ENCODE peak calls at places on chromosomes 11 and 22, in five cellular contexts. One of them, this sample, is unnamed.

GRCh38 chr11:122172352-122173073 is 56.5 kb upstream of the BLID start:
- DNase-seq in tibial nerve: no peak
- DNase-seq in A549: no peak
- DNase-seq in cardiac muscle cell: no peak
- DNase-seq in IMR-90: peak; percentile 70
- DNase-seq in this sample: no peak

GRCh38 chr11:88433546-88434230 is 96.2 kb upstream of the CTSC start:
- DNase-seq in tibial nerve: no peak
- DNase-seq in A549: no peak
- DNase-seq in cardiac muscle cell: no peak
- DNase-seq in IMR-90: no peak
- DNase-seq in this sample: no peak

GRCh38 chr11:131537729-131538128 is 167.3 kb downstream of the NTM start:
- DNase-seq in tibial nerve: no peak
- DNase-seq in A549: no peak
- DNase-seq in cardiac muscle cell: no peak
- DNase-seq in IMR-90: no peak
- DNase-seq in this sample: no peak

GRCh38 chr11:130441726-130442125 is 6.7 kb upstream of the ADAMTS15 start:
- DNase-seq in tibial nerve: no peak
- DNase-seq in A549: no peak
- DNase-seq in cardiac muscle cell: no peak
- DNase-seq in IMR-90: peak; percentile 28
- DNase-seq in this sample: no peak

GRCh38 chr11:117449111-117449693 is 121.5 kb downstream of the CEP164 start:
- DNase-seq in tibial nerve: no peak
- DNase-seq in A549: no peak
- DNase-seq in cardiac muscle cell: no peak
- DNase-seq in IMR-90: no peak
- DNase-seq in this sample: peak; percentile 12

GRCh38 chr11:64361659-64362058 is 2.7 kb downstream of the RPS6KA4 start:
- DNase-seq in tibial nerve: no peak
- DNase-seq in A549: no peak
- DNase-seq in cardiac muscle cell: no peak
- DNase-seq in IMR-90: no peak
- DNase-seq in this sample: no peak

GRCh38 chr22:46674367-46674781 is 54.2 kb downstream of the GRAMD4 start:
- DNase-seq in tibial nerve: no peak
- DNase-seq in A549: no peak
- DNase-seq in cardiac muscle cell: no peak
- DNase-seq in IMR-90: no peak
- DNase-seq in this sample: no peak

GRCh38 chr11:81004576-81004975 is 1563.7 kb upstream of the TENM4 start:
- DNase-seq in tibial nerve: no peak
- DNase-seq in A549: no peak
- DNase-seq in cardiac muscle cell: no peak
- DNase-seq in IMR-90: no peak
- DNase-seq in this sample: no peak

GRCh38 chr11:69382131-69383128 is 88.5 kb downstream of the MYEOV start:
- DNase-seq in tibial nerve: peak; percentile 15
- DNase-seq in A549: no peak
- DNase-seq in cardiac muscle cell: peak; percentile 43
- DNase-seq in IMR-90: no peak
- DNase-seq in this sample: peak; percentile 80

GRCh38 chr22:32801436-32802290 is at the start of gene TIMP3:
- DNase-seq in tibial nerve: peak; percentile 92
- DNase-seq in A549: no peak
- DNase-seq in cardiac muscle cell: peak; percentile 88
- DNase-seq in IMR-90: peak; percentile 82
- DNase-seq in this sample: peak; percentile 84

GRCh38 chr11:43810929-43811596 is 69.6 kb upstream of the ALKBH3 start:
- DNase-seq in tibial nerve: no peak
- DNase-seq in A549: no peak
- DNase-seq in cardiac muscle cell: peak; percentile 37
- DNase-seq in IMR-90: no peak
- DNase-seq in this sample: no peak

GRCh38 chr22:17451251-17451765 is 82.0 kb downstream of the CECR2 start:
- DNase-seq in tibial nerve: no peak
- DNase-seq in A549: no peak
- DNase-seq in cardiac muscle cell: no peak
- DNase-seq in IMR-90: no peak
- DNase-seq in this sample: no peak

GRCh38 chr11:45881708-45882368 is 3.6 kb upstream of the MAPK8IP1 start:
- DNase-seq in tibial nerve: no peak
- DNase-seq in A549: no peak
- DNase-seq in cardiac muscle cell: peak; percentile 14
- DNase-seq in IMR-90: no peak
- DNase-seq in this sample: no peak

GRCh38 chr11:126317681-126318641 is 14.1 kb downstream of the DCPS start:
- DNase-seq in tibial nerve: peak; percentile 73
- DNase-seq in A549: no peak
- DNase-seq in cardiac muscle cell: peak; percentile 82
- DNase-seq in IMR-90: peak; percentile 83
- DNase-seq in this sample: peak; percentile 47

GRCh38 chr11:128204898-128205297 is 382.5 kb downstream of the ETS1 start:
- DNase-seq in tibial nerve: no peak
- DNase-seq in A549: no peak
- DNase-seq in cardiac muscle cell: no peak
- DNase-seq in IMR-90: no peak
- DNase-seq in this sample: no peak

GRCh38 chr11:19660076-19660475 is 52.6 kb upstream of the NAV2 start:
- DNase-seq in tibial nerve: no peak
- DNase-seq in A549: peak; percentile 72
- DNase-seq in cardiac muscle cell: no peak
- DNase-seq in IMR-90: peak; percentile 85
- DNase-seq in this sample: peak; percentile 83

GRCh38 chr11:125348704-125349635 is 147.1 kb downstream of the FEZ1 start:
- DNase-seq in tibial nerve: peak; percentile 45
- DNase-seq in A549: peak; percentile 38
- DNase-seq in cardiac muscle cell: peak; percentile 51
- DNase-seq in IMR-90: peak; percentile 19
- DNase-seq in this sample: peak; percentile 69

GRCh38 chr22:41535244-41535643 is 9.0 kb downstream of the POLR3H start:
- DNase-seq in tibial nerve: no peak
- DNase-seq in A549: peak; percentile 46
- DNase-seq in cardiac muscle cell: no peak
- DNase-seq in IMR-90: no peak
- DNase-seq in this sample: no peak

GRCh38 chr11:33160147-33160546 is 1.1 kb downstream of the CSTF3 start:
- DNase-seq in tibial nerve: no peak
- DNase-seq in A549: no peak
- DNase-seq in cardiac muscle cell: peak; percentile 63
- DNase-seq in IMR-90: peak; percentile 62
- DNase-seq in this sample: peak; percentile 47

GRCh38 chr11:115201121-115201792 is 303.0 kb downstream of the CADM1 start:
- DNase-seq in tibial nerve: no peak
- DNase-seq in A549: no peak
- DNase-seq in cardiac muscle cell: no peak
- DNase-seq in IMR-90: peak; percentile 89
- DNase-seq in this sample: no peak

GRCh38 chr11:126832387-126832786 is 168.2 kb downstream of the KIRREL3 start:
- DNase-seq in tibial nerve: no peak
- DNase-seq in A549: no peak
- DNase-seq in cardiac muscle cell: no peak
- DNase-seq in IMR-90: no peak
- DNase-seq in this sample: no peak

GRCh38 chr11:2699185-2699530 is 636 bp downstream of the KCNQ1OT1 start:
- DNase-seq in tibial nerve: peak; percentile 15
- DNase-seq in A549: peak; percentile 35
- DNase-seq in cardiac muscle cell: no peak
- DNase-seq in IMR-90: peak; percentile 9
- DNase-seq in this sample: peak; percentile 36

GRCh38 chr11:16771350-16772140 is 33.1 kb downstream of the C11orf58 start:
- DNase-seq in tibial nerve: no peak
- DNase-seq in A549: no peak
- DNase-seq in cardiac muscle cell: no peak
- DNase-seq in IMR-90: no peak
- DNase-seq in this sample: no peak

GRCh38 chr22:39859903-39860588 is 33.5 kb downstream of the ENTHD1 start:
- DNase-seq in tibial nerve: no peak
- DNase-seq in A549: no peak
- DNase-seq in cardiac muscle cell: no peak
- DNase-seq in IMR-90: no peak
- DNase-seq in this sample: no peak

GRCh38 chr22:29340566-29340965 is 25.1 kb upstream of the RASL10A start:
- DNase-seq in tibial nerve: no peak
- DNase-seq in A549: no peak
- DNase-seq in cardiac muscle cell: no peak
- DNase-seq in IMR-90: no peak
- DNase-seq in this sample: no peak

GRCh38 chr22:29336751-29337490 is 21.4 kb upstream of the RASL10A start:
- DNase-seq in tibial nerve: no peak
- DNase-seq in A549: no peak
- DNase-seq in cardiac muscle cell: no peak
- DNase-seq in IMR-90: no peak
- DNase-seq in this sample: no peak

GRCh38 chr22:29337631-29338284 is 22.3 kb upstream of the RASL10A start:
- DNase-seq in tibial nerve: no peak
- DNase-seq in A549: no peak
- DNase-seq in cardiac muscle cell: no peak
- DNase-seq in IMR-90: no peak
- DNase-seq in this sample: no peak

GRCh38 chr22:29339381-29340235 is 24.1 kb upstream of the RASL10A start:
- DNase-seq in tibial nerve: no peak
- DNase-seq in A549: no peak
- DNase-seq in cardiac muscle cell: no peak
- DNase-seq in IMR-90: no peak
- DNase-seq in this sample: no peak

DNA sequence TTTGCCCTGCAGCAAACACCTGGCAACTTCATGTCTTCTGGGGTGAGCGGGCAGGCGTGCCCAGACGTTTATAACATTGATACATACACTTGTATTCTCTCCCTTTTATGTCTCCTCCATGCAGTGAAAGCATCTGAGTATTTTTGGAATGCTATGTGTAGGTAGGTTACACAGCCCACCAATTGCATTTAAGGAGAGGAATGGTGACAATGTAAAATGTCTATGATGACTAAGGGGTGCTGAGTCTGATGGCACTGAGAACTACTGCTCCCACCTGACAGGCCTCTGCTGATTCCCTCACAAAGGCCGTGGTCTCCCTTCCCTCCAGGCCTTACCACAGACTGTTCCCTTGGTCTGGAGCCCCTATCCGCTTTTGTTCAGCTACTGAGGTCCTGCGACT is 22.9 kb upstream of the RASL10A start:
- DNase-seq in tibial nerve: no peak
- DNase-seq in A549: no peak
- DNase-seq in cardiac muscle cell: no peak
- DNase-seq in IMR-90: no peak
- DNase-seq in this sample: no peak
- H3K27ac ChIP-seq in tibial nerve: no peak overlapping the region
- H3K27ac ChIP-seq in A549: no peak overlapping the region
- H3K27ac ChIP-seq in cardiac muscle cell: no peak overlapping the region
- H3K27ac ChIP-seq in IMR-90: no peak overlapping the region
- H3K27ac ChIP-seq in this sample: no peak overlapping the region

GRCh38 chr22:45318558-45319318 is 9.0 kb downstream of the FAM118A start:
- DNase-seq in tibial nerve: no peak
- DNase-seq in A549: no peak
- DNase-seq in cardiac muscle cell: peak; percentile 66
- DNase-seq in IMR-90: peak; percentile 70
- DNase-seq in this sample: peak; percentile 70

GRCh38 chr22:45319319-45319675 is 9.6 kb downstream of the FAM118A start:
- DNase-seq in tibial nerve: no peak
- DNase-seq in A549: no peak
- DNase-seq in cardiac muscle cell: peak; percentile 74
- DNase-seq in IMR-90: peak; percentile 77
- DNase-seq in this sample: peak; percentile 74

GRCh38 chr22:45316796-45317526 is 7.2 kb downstream of the FAM118A start:
- DNase-seq in tibial nerve: no peak
- DNase-seq in A549: no peak
- DNase-seq in cardiac muscle cell: no peak
- DNase-seq in IMR-90: no peak
- DNase-seq in this sample: no peak

GRCh38 chr22:45318168-45318557 is 8.4 kb downstream of the FAM118A start:
- DNase-seq in tibial nerve: peak; percentile 78
- DNase-seq in A549: no peak
- DNase-seq in cardiac muscle cell: peak; percentile 97
- DNase-seq in IMR-90: peak; percentile 97
- DNase-seq in this sample: peak; percentile 81

DNA sequence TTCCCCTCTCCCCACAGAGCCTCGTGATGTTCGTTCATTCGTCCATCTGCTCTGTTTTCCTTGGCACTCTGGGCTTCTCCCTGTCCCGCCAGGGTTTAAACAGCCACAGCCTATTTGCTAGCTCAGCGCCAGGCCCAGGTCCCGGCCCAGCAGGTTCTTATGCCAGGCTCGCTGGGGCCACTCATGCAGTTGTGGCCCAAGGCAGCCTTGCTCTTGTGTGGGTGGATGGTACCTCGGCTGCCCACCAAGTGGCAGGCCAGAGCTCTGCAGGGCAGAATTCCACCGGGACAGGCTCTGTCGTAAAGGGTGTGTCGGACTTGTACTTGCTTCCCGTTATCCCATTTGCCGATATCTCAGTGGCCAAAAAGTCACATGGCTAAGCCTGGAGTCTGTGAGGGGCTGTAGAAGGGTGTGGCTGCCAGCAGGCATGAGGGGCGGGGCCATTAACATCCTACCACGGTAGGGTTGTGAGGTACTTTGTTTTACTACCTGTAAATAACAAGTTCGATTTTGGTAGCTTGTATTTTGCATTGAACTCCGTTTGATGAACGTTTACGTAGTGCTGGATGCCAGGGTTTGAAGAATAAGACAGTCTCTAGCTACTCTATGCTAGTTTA is 7.9 kb downstream of the FAM118A start:
- DNase-seq in tibial nerve: peak; percentile 57
- DNase-seq in A549: no peak
- DNase-seq in cardiac muscle cell: peak; percentile 64
- DNase-seq in IMR-90: peak; percentile 37
- DNase-seq in this sample: peak; percentile 24
- H3K27ac ChIP-seq in tibial nerve: peak overlapping the region; percentile 76
- H3K27ac ChIP-seq in A549: no peak overlapping the region
- H3K27ac ChIP-seq in cardiac muscle cell: peak overlapping the region; percentile 82
- H3K27ac ChIP-seq in IMR-90: peak overlapping the region; percentile 75
- H3K27ac ChIP-seq in this sample: peak overlapping the region; percentile 40

GRCh38 chr11:507727-508515 is 879 bp upstream of the RNH1 start:
- DNase-seq in tibial nerve: no peak
- DNase-seq in A549: no peak
- DNase-seq in cardiac muscle cell: no peak
- DNase-seq in IMR-90: no peak
- DNase-seq in this sample: no peak

GRCh38 chr11:504053-504993 is 2.7 kb downstream of the RNH1 start:
- DNase-seq in tibial nerve: no peak
- DNase-seq in A549: no peak
- DNase-seq in cardiac muscle cell: peak; percentile 79
- DNase-seq in IMR-90: no peak
- DNase-seq in this sample: no peak

GRCh38 chr11:506950-507726 is at the start of gene RNH1:
- DNase-seq in tibial nerve: peak; percentile 98
- DNase-seq in A549: peak; percentile 80
- DNase-seq in cardiac muscle cell: peak; percentile 98
- DNase-seq in IMR-90: peak; percentile 93
- DNase-seq in this sample: peak; percentile 98

GRCh38 chr11:504994-505344 is 2.1 kb downstream of the RNH1 start:
- DNase-seq in tibial nerve: no peak
- DNase-seq in A549: no peak
- DNase-seq in cardiac muscle cell: no peak
- DNase-seq in IMR-90: no peak
- DNase-seq in this sample: no peak

GRCh38 chr11:506238-506949 is 648 bp downstream of the RNH1 start:
- DNase-seq in tibial nerve: peak; percentile 88
- DNase-seq in A549: peak; percentile 96
- DNase-seq in cardiac muscle cell: peak; percentile 99
- DNase-seq in IMR-90: peak; percentile 98
- DNase-seq in this sample: peak; percentile 97
- H3K27ac ChIP-seq in tibial nerve: peak overlapping the region; percentile 99
- H3K27ac ChIP-seq in A549: peak overlapping the region; percentile 97
- H3K27ac ChIP-seq in cardiac muscle cell: peak overlapping the region; percentile 100
- H3K27ac ChIP-seq in IMR-90: peak overlapping the region; percentile 95
- H3K27ac ChIP-seq in this sample: peak overlapping the region; percentile 97

GRCh38 chr11:119377961-119378667 is 3.4 kb downstream of the USP2 start:
- DNase-seq in tibial nerve: no peak
- DNase-seq in A549: no peak
- DNase-seq in cardiac muscle cell: no peak
- DNase-seq in IMR-90: no peak
- DNase-seq in this sample: no peak
- H3K27ac ChIP-seq in tibial nerve: peak overlapping the region; percentile 4
- H3K27ac ChIP-seq in A549: no peak overlapping the region
- H3K27ac ChIP-seq in cardiac muscle cell: peak overlapping the region; percentile 98
- H3K27ac ChIP-seq in IMR-90: no peak overlapping the region
- H3K27ac ChIP-seq in this sample: no peak overlapping the region

This sample was measured in SJCRH30.